ENCODE peak calls at places on chromosome 1, in six cellular contexts. One of them, this sample, is unnamed.

GRCh38 chr1:212529211-212529731 is 79.3 kb upstream of the ATF3 start:
- DNase-seq in GM23338: no peak
- DNase-seq in activated CD4-positive, alpha-beta T cell treated with anti-CD3 and anti-CD28 coated beads, Interleukin-2, amount 50 U/mL, for 1 hour: no peak
- DNase-seq in hepatic stellate cell: no peak
- DNase-seq in ACHN: no peak
- DNase-seq in right lobe of liver: no peak
- DNase-seq in this sample: peak

GRCh38 chr1:42756956-42757891 is 9.6 kb downstream of the P3H1 start:
- DNase-seq in GM23338: peak
- DNase-seq in activated CD4-positive, alpha-beta T cell treated with anti-CD3 and anti-CD28 coated beads, Interleukin-2, amount 50 U/mL, for 1 hour: no peak
- DNase-seq in hepatic stellate cell: peak
- DNase-seq in ACHN: peak
- DNase-seq in right lobe of liver: no peak
- DNase-seq in this sample: peak

GRCh38 chr1:79074975-79075374 is 68.4 kb upstream of the ADGRL4 start:
- DNase-seq in GM23338: no peak
- DNase-seq in activated CD4-positive, alpha-beta T cell treated with anti-CD3 and anti-CD28 coated beads, Interleukin-2, amount 50 U/mL, for 1 hour: no peak
- DNase-seq in hepatic stellate cell: no peak
- DNase-seq in ACHN: no peak
- DNase-seq in right lobe of liver: no peak
- DNase-seq in this sample: no peak

GRCh38 chr1:163440090-163440489 is 118.3 kb downstream of the NUF2 start:
- DNase-seq in GM23338: no peak
- DNase-seq in activated CD4-positive, alpha-beta T cell treated with anti-CD3 and anti-CD28 coated beads, Interleukin-2, amount 50 U/mL, for 1 hour: no peak
- DNase-seq in hepatic stellate cell: no peak
- DNase-seq in ACHN: no peak
- DNase-seq in right lobe of liver: no peak
- DNase-seq in this sample: no peak

GRCh38 chr1:218421531-218421930 is 76.4 kb downstream of the TGFB2 start:
- DNase-seq in GM23338: no peak
- DNase-seq in activated CD4-positive, alpha-beta T cell treated with anti-CD3 and anti-CD28 coated beads, Interleukin-2, amount 50 U/mL, for 1 hour: no peak
- DNase-seq in hepatic stellate cell: no peak
- DNase-seq in ACHN: no peak
- DNase-seq in right lobe of liver: no peak
- DNase-seq in this sample: peak

GRCh38 chr1:53968125-53968513 is 22.0 kb downstream of the LRRC42 start:
- DNase-seq in GM23338: no peak
- DNase-seq in activated CD4-positive, alpha-beta T cell treated with anti-CD3 and anti-CD28 coated beads, Interleukin-2, amount 50 U/mL, for 1 hour: no peak
- DNase-seq in hepatic stellate cell: no peak
- DNase-seq in ACHN: no peak
- DNase-seq in right lobe of liver: no peak
- DNase-seq in this sample: no peak

GRCh38 chr1:63049135-63049534 is 265.2 kb downstream of the ATG4C start:
- DNase-seq in GM23338: no peak
- DNase-seq in activated CD4-positive, alpha-beta T cell treated with anti-CD3 and anti-CD28 coated beads, Interleukin-2, amount 50 U/mL, for 1 hour: no peak
- DNase-seq in hepatic stellate cell: no peak
- DNase-seq in ACHN: no peak
- DNase-seq in right lobe of liver: no peak
- DNase-seq in this sample: no peak

GRCh38 chr1:101130673-101131072 is 105.1 kb upstream of the DPH5 start:
- DNase-seq in GM23338: no peak
- DNase-seq in activated CD4-positive, alpha-beta T cell treated with anti-CD3 and anti-CD28 coated beads, Interleukin-2, amount 50 U/mL, for 1 hour: no peak
- DNase-seq in hepatic stellate cell: no peak
- DNase-seq in ACHN: peak
- DNase-seq in right lobe of liver: no peak
- DNase-seq in this sample: peak

GRCh38 chr1:3928622-3929021 is 28.6 kb upstream of the C1orf174 start:
- DNase-seq in GM23338: no peak
- DNase-seq in activated CD4-positive, alpha-beta T cell treated with anti-CD3 and anti-CD28 coated beads, Interleukin-2, amount 50 U/mL, for 1 hour: no peak
- DNase-seq in hepatic stellate cell: no peak
- DNase-seq in ACHN: no peak
- DNase-seq in right lobe of liver: peak
- DNase-seq in this sample: no peak

GRCh38 chr1:167455786-167456446 is 62.4 kb downstream of the CD247 start:
- DNase-seq in GM23338: peak
- DNase-seq in activated CD4-positive, alpha-beta T cell treated with anti-CD3 and anti-CD28 coated beads, Interleukin-2, amount 50 U/mL, for 1 hour: peak
- DNase-seq in hepatic stellate cell: peak
- DNase-seq in ACHN: no peak
- DNase-seq in right lobe of liver: no peak
- DNase-seq in this sample: no peak

GRCh38 chr1:87584603-87585002 is 255.9 kb downstream of the LMO4 start:
- DNase-seq in GM23338: no peak
- DNase-seq in activated CD4-positive, alpha-beta T cell treated with anti-CD3 and anti-CD28 coated beads, Interleukin-2, amount 50 U/mL, for 1 hour: no peak
- DNase-seq in hepatic stellate cell: no peak
- DNase-seq in ACHN: no peak
- DNase-seq in right lobe of liver: no peak
- DNase-seq in this sample: no peak

GRCh38 chr1:188027613-188028012 is 1198.9 kb downstream of the PLA2G4A start:
- DNase-seq in GM23338: no peak
- DNase-seq in activated CD4-positive, alpha-beta T cell treated with anti-CD3 and anti-CD28 coated beads, Interleukin-2, amount 50 U/mL, for 1 hour: no peak
- DNase-seq in hepatic stellate cell: peak
- DNase-seq in ACHN: peak
- DNase-seq in right lobe of liver: no peak
- DNase-seq in this sample: peak

GRCh38 chr1:85342177-85342576 is 65.7 kb upstream of the BCL10 start:
- DNase-seq in GM23338: no peak
- DNase-seq in activated CD4-positive, alpha-beta T cell treated with anti-CD3 and anti-CD28 coated beads, Interleukin-2, amount 50 U/mL, for 1 hour: no peak
- DNase-seq in hepatic stellate cell: no peak
- DNase-seq in ACHN: no peak
- DNase-seq in right lobe of liver: no peak
- DNase-seq in this sample: peak

GRCh38 chr1:228378453-228379164 is 28.0 kb downstream of the TRIM11 start:
- DNase-seq in GM23338: peak
- DNase-seq in activated CD4-positive, alpha-beta T cell treated with anti-CD3 and anti-CD28 coated beads, Interleukin-2, amount 50 U/mL, for 1 hour: peak
- DNase-seq in hepatic stellate cell: peak
- DNase-seq in ACHN: peak
- DNase-seq in right lobe of liver: peak
- DNase-seq in this sample: peak

GRCh38 chr1:241774017-241774416 is 74.0 kb upstream of the EXO1 start:
- DNase-seq in GM23338: no peak
- DNase-seq in activated CD4-positive, alpha-beta T cell treated with anti-CD3 and anti-CD28 coated beads, Interleukin-2, amount 50 U/mL, for 1 hour: no peak
- DNase-seq in hepatic stellate cell: no peak
- DNase-seq in ACHN: no peak
- DNase-seq in right lobe of liver: no peak
- DNase-seq in this sample: no peak

GRCh38 chr1:65483993-65484754 is 63.7 kb downstream of the LEPR start:
- DNase-seq in GM23338: no peak
- DNase-seq in activated CD4-positive, alpha-beta T cell treated with anti-CD3 and anti-CD28 coated beads, Interleukin-2, amount 50 U/mL, for 1 hour: no peak
- DNase-seq in hepatic stellate cell: no peak
- DNase-seq in ACHN: no peak
- DNase-seq in right lobe of liver: no peak
- DNase-seq in this sample: no peak

GRCh38 chr1:17948594-17948993 is 159.0 kb upstream of the IGSF21 start:
- DNase-seq in GM23338: no peak
- DNase-seq in activated CD4-positive, alpha-beta T cell treated with anti-CD3 and anti-CD28 coated beads, Interleukin-2, amount 50 U/mL, for 1 hour: no peak
- DNase-seq in hepatic stellate cell: no peak
- DNase-seq in ACHN: no peak
- DNase-seq in right lobe of liver: no peak
- DNase-seq in this sample: no peak

GRCh38 chr1:220251272-220251671 is 21.0 kb downstream of the RAB3GAP2 start:
- DNase-seq in GM23338: no peak
- DNase-seq in activated CD4-positive, alpha-beta T cell treated with anti-CD3 and anti-CD28 coated beads, Interleukin-2, amount 50 U/mL, for 1 hour: no peak
- DNase-seq in hepatic stellate cell: no peak
- DNase-seq in ACHN: no peak
- DNase-seq in right lobe of liver: no peak
- DNase-seq in this sample: no peak

GRCh38 chr1:91736146-91736998 is 149.6 kb downstream of the TGFBR3 start:
- DNase-seq in GM23338: no peak
- DNase-seq in activated CD4-positive, alpha-beta T cell treated with anti-CD3 and anti-CD28 coated beads, Interleukin-2, amount 50 U/mL, for 1 hour: no peak
- DNase-seq in hepatic stellate cell: peak
- DNase-seq in ACHN: peak
- DNase-seq in right lobe of liver: no peak
- DNase-seq in this sample: peak

GRCh38 chr1:207654320-207654719 is 9.4 kb downstream of the CR1L start:
- DNase-seq in GM23338: peak
- DNase-seq in activated CD4-positive, alpha-beta T cell treated with anti-CD3 and anti-CD28 coated beads, Interleukin-2, amount 50 U/mL, for 1 hour: no peak
- DNase-seq in hepatic stellate cell: peak
- DNase-seq in ACHN: peak
- DNase-seq in right lobe of liver: no peak
- DNase-seq in this sample: no peak

GRCh38 chr1:153791856-153792253 is 16.6 kb downstream of the SLC27A3 start:
- DNase-seq in GM23338: no peak
- DNase-seq in activated CD4-positive, alpha-beta T cell treated with anti-CD3 and anti-CD28 coated beads, Interleukin-2, amount 50 U/mL, for 1 hour: no peak
- DNase-seq in hepatic stellate cell: peak
- DNase-seq in ACHN: no peak
- DNase-seq in right lobe of liver: no peak
- DNase-seq in this sample: peak

GRCh38 chr1:176560681-176561080 is 97.7 kb downstream of the PAPPA2 start:
- DNase-seq in GM23338: no peak
- DNase-seq in activated CD4-positive, alpha-beta T cell treated with anti-CD3 and anti-CD28 coated beads, Interleukin-2, amount 50 U/mL, for 1 hour: no peak
- DNase-seq in hepatic stellate cell: no peak
- DNase-seq in ACHN: no peak
- DNase-seq in right lobe of liver: no peak
- DNase-seq in this sample: peak

GRCh38 chr1:94942171-94943128 is 15.5 kb upstream of the CNN3 start:
- DNase-seq in GM23338: no peak
- DNase-seq in activated CD4-positive, alpha-beta T cell treated with anti-CD3 and anti-CD28 coated beads, Interleukin-2, amount 50 U/mL, for 1 hour: no peak
- DNase-seq in hepatic stellate cell: no peak
- DNase-seq in ACHN: peak
- DNase-seq in right lobe of liver: no peak
- DNase-seq in this sample: peak

GRCh38 chr1:226424228-226425003 is 16.5 kb upstream of the PARP1 start:
- DNase-seq in GM23338: peak
- DNase-seq in activated CD4-positive, alpha-beta T cell treated with anti-CD3 and anti-CD28 coated beads, Interleukin-2, amount 50 U/mL, for 1 hour: no peak
- DNase-seq in hepatic stellate cell: no peak
- DNase-seq in ACHN: peak
- DNase-seq in right lobe of liver: no peak
- DNase-seq in this sample: peak

GRCh38 chr1:10704383-10704882 is 92.0 kb downstream of the CASZ1 start:
- DNase-seq in GM23338: peak
- DNase-seq in activated CD4-positive, alpha-beta T cell treated with anti-CD3 and anti-CD28 coated beads, Interleukin-2, amount 50 U/mL, for 1 hour: no peak
- DNase-seq in hepatic stellate cell: no peak
- DNase-seq in ACHN: no peak
- DNase-seq in right lobe of liver: no peak
- DNase-seq in this sample: no peak

GRCh38 chr1:89808429-89809117 is 12.3 kb upstream of the LRRC8D start:
- DNase-seq in GM23338: peak
- DNase-seq in activated CD4-positive, alpha-beta T cell treated with anti-CD3 and anti-CD28 coated beads, Interleukin-2, amount 50 U/mL, for 1 hour: no peak
- DNase-seq in hepatic stellate cell: no peak
- DNase-seq in ACHN: no peak
- DNase-seq in right lobe of liver: no peak
- DNase-seq in this sample: peak

This sample was measured in astrocyte.